ENCODE peak calls at places on chromosomes 4 and X, in seven cellular contexts. E is OCI-LY7, A is IMR-90, Q is lower lobe of right lung, K is stomach, X is neuronal stem cell, Z is esophagus muscularis mucosa. B is an unnamed sample.

GRCh38 chrX:16319929-16320328 is 152.6 kb downstream of the MAGEB17 start:
- DNase-seq in E (no peak), A (peak; percentile 65), Q (no peak), K (no peak), X (no peak), Z (no peak), B (no peak)

GRCh38 chr4:94551616-94552564 is 100.1 kb downstream of the PDLIM5 start:
- DNase-seq in E (no peak), A (peak; percentile 45), Q (no peak), K (no peak), X (no peak), Z (no peak), B (no peak)

GRCh38 chr4:90443231-90443630 is 316.0 kb downstream of the CCSER1 start:
- DNase-seq in E (no peak), A (no peak), Q (no peak), K (no peak), X (no peak), Z (no peak), B (no peak)

GRCh38 chr4:184573701-184574100 is 75.5 kb downstream of the CASP3 start:
- DNase-seq in E (no peak), A (no peak), Q (no peak), K (no peak), X (no peak), Z (no peak), B (no peak)

GRCh38 chr4:6926081-6926480 is 16.5 kb downstream of the TBC1D14 start:
- DNase-seq in E (no peak), A (no peak), Q (no peak), K (no peak), X (no peak), Z (no peak), B (no peak)

GRCh38 chr4:139562067-139562684 is 6.2 kb upstream of the SETD7 start:
- DNase-seq in E (no peak), A (no peak), Q (no peak), K (no peak), X (no peak), Z (no peak), B (no peak)

GRCh38 chrX:77937291-77937690 is 26.8 kb downstream of the ATP7A start:
- DNase-seq in E (no peak), A (peak; percentile 80), Q (no peak), K (no peak), X (no peak), Z (no peak), B (no peak)

GRCh38 chrX:2958199-2958598 is 29.1 kb upstream of the ARSD start:
- DNase-seq in E (no peak), A (no peak), Q (no peak), K (no peak), X (no peak), Z (no peak), B (no peak)

GRCh38 chr4:38455092-38455855 is 208.7 kb upstream of the KLF3 start:
- DNase-seq in E (no peak), A (no peak), Q (no peak), K (no peak), X (no peak), Z (no peak), B (no peak)

GRCh38 chr4:105622269-105622668 is 69.8 kb downstream of the ARHGEF38 start:
- DNase-seq in E (no peak), A (no peak), Q (no peak), K (no peak), X (no peak), Z (no peak), B (no peak)

GRCh38 chr4:101238706-101239105 is 108.6 kb downstream of the PPP3CA start:
- DNase-seq in E (no peak), A (peak; percentile 54), Q (no peak), K (no peak), X (no peak), Z (no peak), B (no peak)

GRCh38 chr4:128600996-128601857 is 208.3 kb upstream of the JADE1 start:
- DNase-seq in E (no peak), A (peak; percentile 97), Q (peak; percentile 72), K (peak; percentile 73), X (no peak), Z (no peak), B (peak; percentile 81)

GRCh38 chr4:174611792-174612191 is 89.5 kb upstream of the HPGD start:
- DNase-seq in E (no peak), A (no peak), Q (no peak), K (no peak), X (no peak), Z (no peak), B (no peak)

GRCh38 chr4:67198757-67199156 is 346.5 kb downstream of the CENPC start:
- DNase-seq in E (peak; percentile 4), A (no peak), Q (no peak), K (no peak), X (no peak), Z (no peak), B (no peak)

GRCh38 chr4:125316391-125316780 is 1.6 kb downstream of the FAT4 start:
- DNase-seq in E (no peak), A (no peak), Q (peak; percentile 65), K (peak; percentile 41), X (peak; percentile 6), Z (no peak), B (peak; percentile 67)

GRCh38 chrX:153598541-153599191 is at the start of gene CCNQ:
- DNase-seq in E (peak; percentile 40), A (peak; percentile 10), Q (peak; percentile 53), K (peak; percentile 30), X (no peak), Z (no peak), B (no peak)

GRCh38 chr4:111234939-111235338 is 612.1 kb upstream of the PITX2 start:
- DNase-seq in E (no peak), A (no peak), Q (no peak), K (no peak), X (no peak), Z (no peak), B (no peak)

GRCh38 chr4:158996669-158997074 is 106.2 kb upstream of the RAPGEF2 start:
- DNase-seq in E (no peak), A (peak; percentile 97), Q (no peak), K (no peak), X (no peak), Z (no peak), B (no peak)

GRCh38 chr4:54384563-54384962 is 155.5 kb downstream of the PDGFRA start:
- DNase-seq in E (peak; percentile 7), A (peak; percentile 39), Q (no peak), K (peak; percentile 45), X (no peak), Z (no peak), B (no peak)

GRCh38 chr4:113050837-113051236 is 1.4 kb downstream of the ANK2 start:
- DNase-seq in E (no peak), A (no peak), Q (no peak), K (no peak), X (no peak), Z (no peak), B (no peak)
- H3K4me3 ChIP-seq in E (no peak overlapping the region), A (no peak overlapping the region), Q (no peak overlapping the region), K (no peak overlapping the region), X (no peak overlapping the region), Z (peak overlapping the region; percentile 4), B (no peak overlapping the region)

GRCh38 chr4:1193206-1194027 is 21.0 kb upstream of the SPON2 start:
- DNase-seq in E (no peak), A (no peak), Q (no peak), K (peak; percentile 21), X (no peak), Z (no peak), B (peak; percentile 65)

GRCh38 chr4:1191621-1192020 is 19.2 kb upstream of the SPON2 start:
- DNase-seq in E (no peak), A (no peak), Q (no peak), K (peak; percentile 27), X (no peak), Z (no peak), B (no peak)

GRCh38 chr4:1194028-1194900 is 21.9 kb upstream of the SPON2 start:
- DNase-seq in E (no peak), A (peak; percentile 49), Q (no peak), K (peak; percentile 40), X (no peak), Z (no peak), B (peak; percentile 11)

GRCh38 chr4:1192493-1193205 is 20.3 kb upstream of the SPON2 start:
- DNase-seq in E (no peak), A (no peak), Q (no peak), K (peak; percentile 59), X (no peak), Z (no peak), B (peak; percentile 63)

GRCh38 chr4:1192091-1192492 is 19.7 kb upstream of the SPON2 start:
- DNase-seq in E (no peak), A (peak; percentile 99), Q (peak; percentile 64), K (peak; percentile 91), X (no peak), Z (no peak), B (peak; percentile 78)
- H3K27ac ChIP-seq in E (no peak overlapping the region), A (peak overlapping the region; percentile 97), Q (peak overlapping the region; percentile 73), K (peak overlapping the region; percentile 95), X (no peak overlapping the region), Z (peak overlapping the region; percentile 85), B (peak overlapping the region; percentile 64)

GRCh38 chrX:1361275-1361674 is 24.7 kb downstream of the IL3RA start:
- DNase-seq in E (no peak), A (no peak), Q (no peak), K (no peak), X (no peak), Z (no peak), B (no peak)

GRCh38 chrX:1358793-1359476 is 22.4 kb downstream of the IL3RA start:
- DNase-seq in E (no peak), A (no peak), Q (no peak), K (no peak), X (no peak), Z (no peak), B (no peak)

GRCh38 chrX:1357993-1358392 is 21.4 kb downstream of the IL3RA start:
- DNase-seq in E (no peak), A (no peak), Q (no peak), K (no peak), X (no peak), Z (no peak), B (peak; percentile 19)

GRCh38 chrX:1360171-1360570 is 23.6 kb downstream of the IL3RA start:
- DNase-seq in E (no peak), A (no peak), Q (no peak), K (no peak), X (no peak), Z (no peak), B (no peak)

DNA sequence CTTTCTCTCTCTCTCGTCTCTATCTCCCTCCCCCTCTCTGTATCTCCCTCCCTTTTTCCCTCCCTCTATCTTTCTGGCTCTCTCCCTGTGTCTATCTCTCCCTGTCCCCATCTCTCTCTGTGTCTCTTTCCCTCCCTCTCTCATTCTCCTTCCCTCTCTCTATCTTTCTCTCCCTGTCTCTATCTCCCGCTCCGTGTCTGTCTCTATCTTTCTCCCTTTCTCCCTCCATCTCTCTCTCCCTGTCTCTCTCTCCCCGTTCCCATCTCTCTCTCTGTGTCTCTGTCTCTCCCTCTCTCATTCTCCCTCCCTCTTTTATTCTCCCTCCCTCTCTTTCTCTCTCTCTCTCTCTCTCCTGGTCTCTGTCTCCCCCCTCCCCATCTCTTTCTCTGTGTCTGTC is 22.9 kb downstream of the IL3RA start:
- DNase-seq in E (no peak), A (no peak), Q (no peak), K (no peak), X (no peak), Z (no peak), B (no peak)
- H3K4me3 ChIP-seq in E (no peak overlapping the region), A (no peak overlapping the region), Q (no peak overlapping the region), K (no peak overlapping the region), X (no peak overlapping the region), Z (no peak overlapping the region), B (no peak overlapping the region)

DNA sequence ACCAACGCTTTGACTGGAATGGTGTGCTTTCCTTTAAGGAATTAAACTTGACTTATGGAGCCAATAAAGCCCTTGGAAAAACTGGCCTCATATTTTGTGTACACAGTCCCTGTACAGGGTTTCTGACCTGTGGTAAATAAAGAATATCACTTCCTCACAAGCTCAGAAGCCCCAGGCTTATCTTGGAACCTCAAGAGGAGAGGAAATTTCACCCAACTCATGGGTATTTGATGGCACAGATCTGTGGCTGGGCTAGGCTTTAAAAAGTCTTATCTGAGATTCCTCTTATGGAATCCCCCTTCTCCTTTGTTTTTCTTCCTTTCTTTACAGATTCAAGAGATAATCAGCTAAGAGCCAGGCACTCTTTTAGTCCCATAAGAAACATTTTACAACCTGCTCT is 89.3 kb upstream of the USP38 start:
- DNase-seq in E (no peak), A (no peak), Q (no peak), K (no peak), X (no peak), Z (no peak), B (no peak)
- H3K27ac ChIP-seq in E (no peak overlapping the region), A (no peak overlapping the region), Q (no peak overlapping the region), K (no peak overlapping the region), X (no peak overlapping the region), Z (no peak overlapping the region), B (no peak overlapping the region)

B was measured in pancreas.